ENCODE peak calls at places on chromosome 12, in five cellular contexts. J, K, S, Z and R are unnamed samples.

GRCh38 chr12:20444595-20445170 is 76.3 kb downstream of the PDE3A start:
- DNase-seq in J (no peak), K (no peak), S (peak; percentile 8), Z (no peak), R (no peak)

GRCh38 chr12:89366676-89367364 is 14.5 kb upstream of the DUSP6 start:
- DNase-seq in J (no peak), K (no peak), S (no peak), Z (no peak), R (no peak)

GRCh38 chr12:25701290-25701689 is 148.2 kb upstream of the LMNTD1 start:
- DNase-seq in J (no peak), K (no peak), S (peak; percentile 77), Z (no peak), R (no peak)

GRCh38 chr12:59904874-59905521 is 309.2 kb downstream of the SLC16A7 start:
- DNase-seq in J (no peak), K (peak; percentile 61), S (peak; percentile 72), Z (no peak), R (no peak)

GRCh38 chr12:99063182-99063581 is 418.1 kb downstream of the APAF1 start:
- DNase-seq in J (no peak), K (no peak), S (no peak), Z (no peak), R (no peak)

GRCh38 chr12:52551466-52551865 is 1.5 kb downstream of the KRT71 start:
- DNase-seq in J (no peak), K (no peak), S (no peak), Z (no peak), R (no peak)

GRCh38 chr12:106213721-106214121 is 34.1 kb downstream of the CKAP4 start:
- DNase-seq in J (no peak), K (no peak), S (no peak), Z (no peak), R (no peak)

GRCh38 chr12:106766393-106766826 is 8.1 kb upstream of the RIC8B start:
- DNase-seq in J (peak; percentile 82), K (no peak), S (no peak), Z (no peak), R (no peak)

GRCh38 chr12:52249041-52249461 is 16.0 kb downstream of the KRT7 start:
- DNase-seq in J (peak; percentile 48), K (peak; percentile 63), S (no peak), Z (no peak), R (peak; percentile 85)

GRCh38 chr12:115227137-115227615 is 543.2 kb upstream of the TBX3 start:
- DNase-seq in J (no peak), K (peak; percentile 84), S (peak; percentile 91), Z (no peak), R (no peak)

GRCh38 chr12:3178671-3179413 is 101.7 kb downstream of the TSPAN9 start:
- DNase-seq in J (no peak), K (no peak), S (no peak), Z (no peak), R (no peak)

GRCh38 chr12:104566244-104566993 is 109.7 kb downstream of the CHST11 start:
- DNase-seq in J (no peak), K (no peak), S (no peak), Z (no peak), R (no peak)

GRCh38 chr12:5912437-5913334 is 32.4 kb downstream of the ANO2 start:
- DNase-seq in J (no peak), K (no peak), S (peak; percentile 13), Z (peak; percentile 22), R (no peak)

GRCh38 chr12:52603314-52603713 is 2.1 kb upstream of the KRT72 start:
- DNase-seq in J (no peak), K (no peak), S (no peak), Z (no peak), R (no peak)